ENCODE peak calls at places on chromosomes 2 and 18, in nine cellular contexts. Y, Z, S, J, P, E, T, W and N are unnamed samples.

GRCh38 chr2:66984864-66985263 is 412.3 kb upstream of the ETAA1 start:
- DNase-seq in Y (peak), Z (no peak), S (no peak), J (no peak), P (no peak), E (no peak), T (no peak), W (no peak), N (no peak)

GRCh38 chr18:30334781-30335180 is 707.8 kb downstream of the DSC3 start:
- DNase-seq in Y (no peak), Z (no peak), S (no peak), J (no peak), P (no peak), E (no peak), T (no peak), W (no peak), N (no peak)

GRCh38 chr18:46315187-46315586 is 211.0 kb downstream of the HAUS1 start:
- DNase-seq in Y (no peak), Z (no peak), S (no peak), J (no peak), P (no peak), E (no peak), T (no peak), W (no peak), N (no peak)

GRCh38 chr18:7844418-7844817 is 277.3 kb downstream of the PTPRM start:
- DNase-seq in Y (peak), Z (no peak), S (no peak), J (no peak), P (no peak), E (no peak), T (no peak), W (no peak), N (no peak)

GRCh38 chr18:70339915-70340314 is 51.1 kb downstream of the SOCS6 start:
- DNase-seq in Y (no peak), Z (no peak), S (no peak), J (no peak), P (no peak), E (no peak), T (peak), W (no peak), N (no peak)

GRCh38 chr2:204863351-204863750 is 318.1 kb downstream of the PARD3B start:
- DNase-seq in Y (peak), Z (no peak), S (no peak), J (no peak), P (no peak), E (no peak), T (no peak), W (no peak), N (no peak)

GRCh38 chr2:200258881-200259576 is 47.5 kb upstream of the SPATS2L start:
- DNase-seq in Y (peak), Z (no peak), S (no peak), J (no peak), P (no peak), E (no peak), T (no peak), W (no peak), N (no peak)

GRCh38 chr2:200380833-200381542 is 74.5 kb downstream of the SPATS2L start:
- DNase-seq in Y (peak), Z (no peak), S (no peak), J (no peak), P (no peak), E (no peak), T (no peak), W (no peak), N (no peak)

GRCh38 chr2:24009680-24010476 is at the start of gene MFSD2B:
- DNase-seq in Y (no peak), Z (no peak), S (no peak), J (no peak), P (no peak), E (no peak), T (no peak), W (no peak), N (no peak)

GRCh38 chr2:797556-797955 is 120.3 kb upstream of the TMEM18 start:
- DNase-seq in Y (no peak), Z (no peak), S (no peak), J (no peak), P (no peak), E (no peak), T (no peak), W (no peak), N (no peak)

GRCh38 chr2:218886461-218886947 is 5.9 kb downstream of the WNT10A start:
- DNase-seq in Y (no peak), Z (no peak), S (no peak), J (peak), P (no peak), E (no peak), T (no peak), W (no peak), N (no peak)

GRCh38 chr18:51009071-51009470 is 20.9 kb upstream of the SMAD4 start:
- DNase-seq in Y (peak), Z (no peak), S (no peak), J (no peak), P (no peak), E (no peak), T (peak), W (no peak), N (no peak)

GRCh38 chr18:76621782-76622495 is 126.9 kb upstream of the ZNF516 start:
- DNase-seq in Y (peak), Z (no peak), S (no peak), J (no peak), P (no peak), E (no peak), T (no peak), W (no peak), N (no peak)

GRCh38 chr18:51107082-51107481 is 77.1 kb downstream of the SMAD4 start:
- DNase-seq in Y (no peak), Z (no peak), S (no peak), J (no peak), P (no peak), E (no peak), T (no peak), W (no peak), N (no peak)

GRCh38 chr2:23988371-23988770 is 21.5 kb upstream of the MFSD2B start:
- DNase-seq in Y (peak), Z (no peak), S (no peak), J (no peak), P (no peak), E (no peak), T (no peak), W (no peak), N (no peak)

GRCh38 chr2:200373973-200374416 is 67.5 kb downstream of the SPATS2L start:
- DNase-seq in Y (no peak), Z (peak), S (no peak), J (no peak), P (no peak), E (no peak), T (no peak), W (peak), N (no peak)

GRCh38 chr2:234564719-234565118 is 67.8 kb upstream of the ARL4C start:
- DNase-seq in Y (peak), Z (no peak), S (no peak), J (no peak), P (no peak), E (no peak), T (no peak), W (no peak), N (no peak)

GRCh38 chr18:51123481-51123880 is 74.0 kb downstream of the MEX3C start:
- DNase-seq in Y (no peak), Z (no peak), S (no peak), J (no peak), P (no peak), E (no peak), T (no peak), W (no peak), N (no peak)

GRCh38 chr2:64405476-64406406 is 48.2 kb upstream of the LGALSL start:
- DNase-seq in Y (peak), Z (no peak), S (no peak), J (no peak), P (no peak), E (no peak), T (no peak), W (no peak), N (no peak)

GRCh38 chr2:169799555-169799954 is 884 bp downstream of the SSB start:
- DNase-seq in Y (peak), Z (no peak), S (no peak), J (no peak), P (no peak), E (no peak), T (peak), W (no peak), N (no peak)

GRCh38 chr2:110103060-110103961 is 12.3 kb downstream of the MALL start:
- DNase-seq in Y (no peak), Z (no peak), S (no peak), J (no peak), P (no peak), E (no peak), T (no peak), W (no peak), N (no peak)

GRCh38 chr2:69589973-69590652 is 53.4 kb downstream of the AAK1 start:
- DNase-seq in Y (peak), Z (no peak), S (no peak), J (no peak), P (no peak), E (no peak), T (no peak), W (no peak), N (no peak)

GRCh38 chr2:240529344-240529999 is 28.3 kb downstream of the ANKMY1 start:
- DNase-seq in Y (no peak), Z (no peak), S (no peak), J (no peak), P (no peak), E (no peak), T (no peak), W (no peak), N (no peak)

GRCh38 chr2:124810132-124810531 is 785.0 kb downstream of the CNTNAP5 start:
- DNase-seq in Y (peak), Z (no peak), S (no peak), J (no peak), P (no peak), E (peak), T (peak), W (no peak), N (no peak)

GRCh38 chr2:234051374-234052070 is 1.0 kb downstream of the SPP2 start:
- DNase-seq in Y (peak), Z (no peak), S (no peak), J (no peak), P (no peak), E (no peak), T (no peak), W (no peak), N (no peak)

GRCh38 chr2:36706021-36706328 is 9.5 kb downstream of the VIT start:
- DNase-seq in Y (no peak), Z (no peak), S (no peak), J (no peak), P (no peak), E (no peak), T (no peak), W (no peak), N (no peak)

GRCh38 chr2:38754049-38754448 is 2.9 kb upstream of the SRSF7 start:
- DNase-seq in Y (no peak), Z (no peak), S (no peak), J (no peak), P (no peak), E (no peak), T (no peak), W (no peak), N (no peak)

GRCh38 chr2:142140434-142140845 is 9.6 kb upstream of the LRP1B start:
- DNase-seq in Y (peak), Z (no peak), S (no peak), J (no peak), P (no peak), E (no peak), T (peak), W (no peak), N (peak)

GRCh38 chr18:41113885-41114482 is 841.0 kb upstream of the PIK3C3 start:
- DNase-seq in Y (peak), Z (no peak), S (no peak), J (no peak), P (no peak), E (no peak), T (no peak), W (no peak), N (no peak)

GRCh38 chr2:204115288-204115687 is 178.7 kb downstream of the ICOS start:
- DNase-seq in Y (no peak), Z (no peak), S (no peak), J (no peak), P (no peak), E (no peak), T (peak), W (no peak), N (no peak)

GRCh38 chr2:175880-176800 is 87.7 kb downstream of the SH3YL1 start:
- DNase-seq in Y (peak), Z (peak), S (peak), J (peak), P (no peak), E (no peak), T (no peak), W (peak), N (no peak)

GRCh38 chr18:3867768-3868445 is 417.9 kb downstream of the TGIF1 start:
- DNase-seq in Y (no peak), Z (no peak), S (no peak), J (no peak), P (no peak), E (no peak), T (no peak), W (no peak), N (no peak)

GRCh38 chr2:25383806-25384205 is 42.1 kb upstream of the DNMT3A start:
- DNase-seq in Y (no peak), Z (no peak), S (no peak), J (no peak), P (no peak), E (no peak), T (no peak), W (no peak), N (no peak)

GRCh38 chr2:97848347-97848746 is 135.0 kb downstream of the ZAP70 start:
- DNase-seq in Y (no peak), Z (no peak), S (no peak), J (no peak), P (no peak), E (no peak), T (no peak), W (no peak), N (no peak)

GRCh38 chr2:126831234-126832005 is 67.3 kb upstream of the TEX51 start:
- DNase-seq in Y (peak), Z (no peak), S (no peak), J (no peak), P (no peak), E (no peak), T (peak), W (no peak), N (no peak)

GRCh38 chr2:225930687-225931086 is 531.2 kb downstream of the NYAP2 start:
- DNase-seq in Y (peak), Z (no peak), S (no peak), J (no peak), P (no peak), E (no peak), T (no peak), W (no peak), N (no peak)

GRCh38 chr2:24459224-24459799 is 31.7 kb upstream of the NCOA1 start:
- DNase-seq in Y (no peak), Z (no peak), S (no peak), J (no peak), P (no peak), E (no peak), T (no peak), W (no peak), N (no peak)